ENCODE peak calls at places on chromosomes 5 and 9, in seven cellular contexts. One of them, this sample, is unnamed.

GRCh38 chr9:88173378-88173999 is 35.2 kb upstream of the SPATA31C2 start:
- DNase-seq in body of pancreas: peak
- DNase-seq in epithelial cell of esophagus: peak
- DNase-seq in CD4-positive, alpha-beta T cell: peak
- DNase-seq in cardiac fibroblast: peak
- DNase-seq in choroid plexus epithelial cell: peak
- DNase-seq in Calu3: peak
- DNase-seq in this sample: peak

GRCh38 chr9:126357074-126357473 is 30.4 kb downstream of the MVB12B start:
- DNase-seq in epithelial cell of esophagus: peak
- DNase-seq in body of pancreas: no peak
- DNase-seq in Calu3: no peak
- DNase-seq in choroid plexus epithelial cell: no peak
- DNase-seq in cardiac fibroblast: no peak
- DNase-seq in CD4-positive, alpha-beta T cell: no peak
- DNase-seq in this sample: no peak

GRCh38 chr5:32206799-32207634 is 32.9 kb upstream of the GOLPH3 start:
- DNase-seq in Calu3: no peak
- DNase-seq in cardiac fibroblast: no peak
- DNase-seq in epithelial cell of esophagus: no peak
- DNase-seq in body of pancreas: no peak
- DNase-seq in CD4-positive, alpha-beta T cell: no peak
- DNase-seq in choroid plexus epithelial cell: no peak
- DNase-seq in this sample: no peak

GRCh38 chr9:35311891-35312639 is 150.3 kb downstream of the UNC13B start:
- DNase-seq in epithelial cell of esophagus: no peak
- DNase-seq in body of pancreas: no peak
- DNase-seq in Calu3: no peak
- DNase-seq in cardiac fibroblast: no peak
- DNase-seq in choroid plexus epithelial cell: no peak
- DNase-seq in CD4-positive, alpha-beta T cell: no peak
- DNase-seq in this sample: no peak

GRCh38 chr9:129626944-129627297 is 958 bp downstream of the NTMT1 start:
- DNase-seq in CD4-positive, alpha-beta T cell: no peak
- DNase-seq in choroid plexus epithelial cell: peak
- DNase-seq in epithelial cell of esophagus: no peak
- DNase-seq in body of pancreas: no peak
- DNase-seq in Calu3: no peak
- DNase-seq in cardiac fibroblast: peak
- DNase-seq in this sample: peak

GRCh38 chr5:95111141-95111540 is 173.8 kb downstream of the MCTP1 start:
- DNase-seq in body of pancreas: no peak
- DNase-seq in CD4-positive, alpha-beta T cell: no peak
- DNase-seq in epithelial cell of esophagus: no peak
- DNase-seq in choroid plexus epithelial cell: no peak
- DNase-seq in Calu3: no peak
- DNase-seq in cardiac fibroblast: no peak
- DNase-seq in this sample: no peak

GRCh38 chr9:83387401-83388185 is 150.6 kb downstream of the FRMD3 start:
- DNase-seq in CD4-positive, alpha-beta T cell: no peak
- DNase-seq in epithelial cell of esophagus: no peak
- DNase-seq in body of pancreas: no peak
- DNase-seq in cardiac fibroblast: no peak
- DNase-seq in Calu3: no peak
- DNase-seq in choroid plexus epithelial cell: no peak
- DNase-seq in this sample: no peak

GRCh38 chr5:180133971-180134508 is 62.5 kb upstream of the RNF130 start:
- DNase-seq in epithelial cell of esophagus: no peak
- DNase-seq in Calu3: no peak
- DNase-seq in choroid plexus epithelial cell: no peak
- DNase-seq in body of pancreas: no peak
- DNase-seq in CD4-positive, alpha-beta T cell: no peak
- DNase-seq in cardiac fibroblast: no peak
- DNase-seq in this sample: no peak

GRCh38 chr5:133369161-133369783 is 243.1 kb downstream of the FSTL4 start:
- DNase-seq in body of pancreas: no peak
- DNase-seq in choroid plexus epithelial cell: no peak
- DNase-seq in epithelial cell of esophagus: no peak
- DNase-seq in Calu3: no peak
- DNase-seq in CD4-positive, alpha-beta T cell: no peak
- DNase-seq in cardiac fibroblast: no peak
- DNase-seq in this sample: no peak

GRCh38 chr5:31250201-31250600 is 56.7 kb downstream of the CDH6 start:
- DNase-seq in CD4-positive, alpha-beta T cell: no peak
- DNase-seq in choroid plexus epithelial cell: no peak
- DNase-seq in cardiac fibroblast: no peak
- DNase-seq in body of pancreas: no peak
- DNase-seq in Calu3: no peak
- DNase-seq in epithelial cell of esophagus: no peak
- DNase-seq in this sample: no peak

GRCh38 chr5:69271376-69271775 is 36.7 kb downstream of the CDK7 start:
- DNase-seq in Calu3: peak
- DNase-seq in CD4-positive, alpha-beta T cell: no peak
- DNase-seq in body of pancreas: no peak
- DNase-seq in cardiac fibroblast: peak
- DNase-seq in epithelial cell of esophagus: peak
- DNase-seq in choroid plexus epithelial cell: peak
- DNase-seq in this sample: peak

GRCh38 chr9:89444212-89444611 is 53.7 kb downstream of the SEMA4D start:
- DNase-seq in cardiac fibroblast: no peak
- DNase-seq in epithelial cell of esophagus: no peak
- DNase-seq in CD4-positive, alpha-beta T cell: peak
- DNase-seq in body of pancreas: no peak
- DNase-seq in choroid plexus epithelial cell: no peak
- DNase-seq in Calu3: no peak
- DNase-seq in this sample: no peak

GRCh38 chr5:10103098-10103497 is 146.6 kb downstream of the ATPSCKMT start:
- DNase-seq in body of pancreas: no peak
- DNase-seq in CD4-positive, alpha-beta T cell: no peak
- DNase-seq in choroid plexus epithelial cell: no peak
- DNase-seq in epithelial cell of esophagus: no peak
- DNase-seq in cardiac fibroblast: no peak
- DNase-seq in Calu3: no peak
- DNase-seq in this sample: no peak

GRCh38 chr9:132481467-132481866 is 71.5 kb downstream of the CFAP77 start:
- DNase-seq in choroid plexus epithelial cell: no peak
- DNase-seq in CD4-positive, alpha-beta T cell: no peak
- DNase-seq in Calu3: no peak
- DNase-seq in body of pancreas: no peak
- DNase-seq in cardiac fibroblast: no peak
- DNase-seq in epithelial cell of esophagus: no peak
- DNase-seq in this sample: no peak

GRCh38 chr5:58240286-58240685 is 219.6 kb downstream of the PLK2 start:
- DNase-seq in CD4-positive, alpha-beta T cell: no peak
- DNase-seq in body of pancreas: no peak
- DNase-seq in Calu3: no peak
- DNase-seq in choroid plexus epithelial cell: peak
- DNase-seq in epithelial cell of esophagus: peak
- DNase-seq in cardiac fibroblast: peak
- DNase-seq in this sample: peak

GRCh38 chr5:43520615-43521014 is 5.7 kb upstream of the C5orf34 start:
- DNase-seq in Calu3: no peak
- DNase-seq in epithelial cell of esophagus: no peak
- DNase-seq in CD4-positive, alpha-beta T cell: no peak
- DNase-seq in body of pancreas: no peak
- DNase-seq in choroid plexus epithelial cell: no peak
- DNase-seq in cardiac fibroblast: no peak
- DNase-seq in this sample: no peak

GRCh38 chr5:43515678-43516048 is 715 bp upstream of the C5orf34 start:
- DNase-seq in cardiac fibroblast: no peak
- DNase-seq in body of pancreas: no peak
- DNase-seq in CD4-positive, alpha-beta T cell: no peak
- DNase-seq in choroid plexus epithelial cell: no peak
- DNase-seq in epithelial cell of esophagus: no peak
- DNase-seq in Calu3: no peak
- DNase-seq in this sample: no peak

GRCh38 chr5:43514471-43514815 is 505 bp downstream of the C5orf34 start:
- DNase-seq in epithelial cell of esophagus: peak
- DNase-seq in cardiac fibroblast: peak
- DNase-seq in CD4-positive, alpha-beta T cell: no peak
- DNase-seq in body of pancreas: no peak
- DNase-seq in choroid plexus epithelial cell: peak
- DNase-seq in Calu3: no peak
- DNase-seq in this sample: peak

DNA sequence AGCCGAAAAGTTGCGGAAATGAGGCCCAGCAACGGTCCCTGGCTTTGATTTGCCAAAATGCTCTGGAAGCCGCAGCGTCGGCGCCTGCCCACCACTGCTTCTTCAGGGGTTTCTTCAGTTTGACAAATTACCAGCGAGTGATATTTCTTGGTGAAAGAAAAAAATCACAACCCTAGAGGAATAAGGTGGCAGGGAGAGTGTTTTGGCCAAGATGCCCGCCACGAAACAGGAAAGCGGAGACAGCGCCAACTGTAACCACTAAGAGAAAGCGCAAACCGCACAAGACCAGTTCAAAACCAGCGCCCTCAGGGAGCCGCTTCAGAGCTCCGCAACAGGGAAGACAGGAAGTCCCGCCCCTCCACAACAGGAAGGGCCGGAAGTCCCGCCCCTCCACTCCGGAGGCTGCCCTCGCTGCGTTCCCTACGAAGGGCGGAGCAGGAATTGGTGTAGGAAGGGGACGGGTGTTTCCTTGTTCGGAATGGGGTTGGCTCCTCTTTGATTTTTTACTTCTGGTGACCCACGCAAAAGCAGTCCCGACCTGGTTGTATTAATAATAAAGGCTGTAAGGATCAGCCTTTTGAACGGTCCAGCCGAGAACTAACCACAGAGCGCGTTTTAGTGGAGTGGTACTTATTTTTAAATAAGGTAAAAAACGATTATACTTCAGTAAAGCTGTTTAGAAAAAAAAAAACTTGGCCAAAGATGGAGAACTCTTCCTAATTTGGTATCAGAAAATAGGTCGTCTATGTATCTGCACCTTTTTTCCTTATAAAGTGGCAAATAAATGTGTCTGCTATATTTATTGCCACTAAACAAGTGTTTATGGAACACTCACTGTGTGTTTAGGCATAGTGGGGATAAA is at the start of gene C5orf34:
- DNase-seq in CD4-positive, alpha-beta T cell: peak
- DNase-seq in Calu3: peak
- DNase-seq in cardiac fibroblast: peak
- DNase-seq in body of pancreas: peak
- DNase-seq in epithelial cell of esophagus: peak
- DNase-seq in choroid plexus epithelial cell: peak
- DNase-seq in this sample: peak
- TF ChIP-seq CTCF in CD4-positive, alpha-beta T cell: no peak
- TF ChIP-seq CTCF in Calu3: no peak
- TF ChIP-seq CTCF in cardiac fibroblast: no peak
- TF ChIP-seq CTCF in body of pancreas: peak
- TF ChIP-seq CTCF in epithelial cell of esophagus: no peak
- TF ChIP-seq CTCF in choroid plexus epithelial cell: no peak
- TF ChIP-seq CTCF in this sample: no peak

GRCh38 chr9:32380944-32381343 is 3.5 kb upstream of the ACO1 start:
- DNase-seq in CD4-positive, alpha-beta T cell: no peak
- DNase-seq in choroid plexus epithelial cell: no peak
- DNase-seq in epithelial cell of esophagus: no peak
- DNase-seq in body of pancreas: no peak
- DNase-seq in Calu3: no peak
- DNase-seq in cardiac fibroblast: no peak
- DNase-seq in this sample: no peak

GRCh38 chr9:32378496-32378895 is 5.9 kb upstream of the ACO1 start:
- DNase-seq in CD4-positive, alpha-beta T cell: no peak
- DNase-seq in cardiac fibroblast: peak
- DNase-seq in Calu3: peak
- DNase-seq in choroid plexus epithelial cell: peak
- DNase-seq in epithelial cell of esophagus: peak
- DNase-seq in body of pancreas: peak
- DNase-seq in this sample: peak

GRCh38 chr9:32376295-32376694 is 8.1 kb upstream of the ACO1 start:
- DNase-seq in epithelial cell of esophagus: no peak
- DNase-seq in choroid plexus epithelial cell: no peak
- DNase-seq in Calu3: no peak
- DNase-seq in body of pancreas: no peak
- DNase-seq in CD4-positive, alpha-beta T cell: no peak
- DNase-seq in cardiac fibroblast: no peak
- DNase-seq in this sample: no peak

GRCh38 chr9:32382582-32383320 is 1.7 kb upstream of the ACO1 start:
- DNase-seq in CD4-positive, alpha-beta T cell: no peak
- DNase-seq in epithelial cell of esophagus: no peak
- DNase-seq in choroid plexus epithelial cell: no peak
- DNase-seq in body of pancreas: no peak
- DNase-seq in cardiac fibroblast: no peak
- DNase-seq in Calu3: no peak
- DNase-seq in this sample: no peak

GRCh38 chr9:32378993-32379729 is 5.3 kb upstream of the ACO1 start:
- DNase-seq in choroid plexus epithelial cell: peak
- DNase-seq in Calu3: peak
- DNase-seq in CD4-positive, alpha-beta T cell: peak
- DNase-seq in body of pancreas: peak
- DNase-seq in epithelial cell of esophagus: peak
- DNase-seq in cardiac fibroblast: peak
- DNase-seq in this sample: peak
- TF ChIP-seq CTCF in choroid plexus epithelial cell: peak
- TF ChIP-seq CTCF in Calu3: peak
- TF ChIP-seq CTCF in CD4-positive, alpha-beta T cell: peak
- TF ChIP-seq CTCF in body of pancreas: peak
- TF ChIP-seq CTCF in epithelial cell of esophagus: peak
- TF ChIP-seq CTCF in cardiac fibroblast: peak
- TF ChIP-seq CTCF in this sample: peak

GRCh38 chr5:143648696-143649095 is 163.3 kb upstream of the HMHB1 start:
- DNase-seq in epithelial cell of esophagus: peak
- DNase-seq in Calu3: no peak
- DNase-seq in CD4-positive, alpha-beta T cell: no peak
- DNase-seq in choroid plexus epithelial cell: no peak
- DNase-seq in body of pancreas: no peak
- DNase-seq in cardiac fibroblast: no peak
- DNase-seq in this sample: no peak
- TF ChIP-seq CTCF in epithelial cell of esophagus: peak
- TF ChIP-seq CTCF in Calu3: no peak
- TF ChIP-seq CTCF in CD4-positive, alpha-beta T cell: no peak
- TF ChIP-seq CTCF in choroid plexus epithelial cell: peak
- TF ChIP-seq CTCF in body of pancreas: no peak
- TF ChIP-seq CTCF in cardiac fibroblast: no peak
- TF ChIP-seq CTCF in this sample: peak

GRCh38 chr9:32334112-32334511 is 50.3 kb upstream of the ACO1 start:
- DNase-seq in Calu3: no peak
- DNase-seq in body of pancreas: no peak
- DNase-seq in cardiac fibroblast: no peak
- DNase-seq in epithelial cell of esophagus: no peak
- DNase-seq in choroid plexus epithelial cell: no peak
- DNase-seq in CD4-positive, alpha-beta T cell: no peak
- DNase-seq in this sample: no peak

GRCh38 chr9:32335127-32335526 is 49.3 kb upstream of the ACO1 start:
- DNase-seq in cardiac fibroblast: no peak
- DNase-seq in CD4-positive, alpha-beta T cell: no peak
- DNase-seq in body of pancreas: no peak
- DNase-seq in epithelial cell of esophagus: no peak
- DNase-seq in Calu3: no peak
- DNase-seq in choroid plexus epithelial cell: no peak
- DNase-seq in this sample: no peak

GRCh38 chr9:32344551-32345182 is 39.8 kb upstream of the ACO1 start:
- DNase-seq in CD4-positive, alpha-beta T cell: no peak
- DNase-seq in epithelial cell of esophagus: peak
- DNase-seq in cardiac fibroblast: peak
- DNase-seq in choroid plexus epithelial cell: peak
- DNase-seq in Calu3: no peak
- DNase-seq in body of pancreas: no peak
- DNase-seq in this sample: peak

GRCh38 chr9:32340401-32340800 is 44.0 kb upstream of the ACO1 start:
- DNase-seq in choroid plexus epithelial cell: no peak
- DNase-seq in CD4-positive, alpha-beta T cell: no peak
- DNase-seq in cardiac fibroblast: no peak
- DNase-seq in epithelial cell of esophagus: no peak
- DNase-seq in Calu3: no peak
- DNase-seq in body of pancreas: no peak
- DNase-seq in this sample: no peak

GRCh38 chr9:32339424-32339823 is 45.0 kb upstream of the ACO1 start:
- DNase-seq in CD4-positive, alpha-beta T cell: no peak
- DNase-seq in cardiac fibroblast: no peak
- DNase-seq in Calu3: no peak
- DNase-seq in choroid plexus epithelial cell: no peak
- DNase-seq in body of pancreas: no peak
- DNase-seq in epithelial cell of esophagus: peak
- DNase-seq in this sample: no peak
- TF ChIP-seq CTCF in CD4-positive, alpha-beta T cell: no peak
- TF ChIP-seq CTCF in cardiac fibroblast: no peak
- TF ChIP-seq CTCF in Calu3: no peak
- TF ChIP-seq CTCF in choroid plexus epithelial cell: no peak
- TF ChIP-seq CTCF in body of pancreas: no peak
- TF ChIP-seq CTCF in epithelial cell of esophagus: no peak
- TF ChIP-seq CTCF in this sample: no peak

This sample was measured in fibroblast of pulmonary artery.